ENCODE peak calls at places on chromosomes 1 and 21, in four cellular contexts. T, O, Q and I are unnamed samples.

GRCh38 chr1:85421179-85421578 is 43.8 kb downstream of the DDAH1 start:
- DNase-seq in Q (no peak), T (no peak), O (no peak), I (no peak)

GRCh38 chr1:51093566-51093965 is 8.5 kb upstream of the C1orf185 start:
- DNase-seq in Q (no peak), O (no peak), T (no peak), I (no peak)

GRCh38 chr21:28805885-28806284 is 186.8 kb downstream of the LTN1 start:
- DNase-seq in O (no peak), Q (peak), T (no peak), I (no peak)

GRCh38 chr1:25167269-25168192 is 64.8 kb downstream of the SYF2 start:
- DNase-seq in Q (no peak), T (no peak), O (peak), I (no peak)

GRCh38 chr1:54331091-54331772 is 75.0 kb downstream of the SSBP3 start:
- DNase-seq in O (no peak), Q (no peak), T (peak), I (no peak)

GRCh38 chr1:211206981-211207380 is 52.2 kb upstream of the RCOR3 start:
- DNase-seq in T (no peak), O (no peak), Q (no peak), I (no peak)

GRCh38 chr1:230797376-230798186 is 50.4 kb downstream of the CAPN9 start:
- DNase-seq in Q (peak), T (peak), O (peak), I (peak)

GRCh38 chr1:43373034-43373940 is 5.5 kb upstream of the ELOVL1 start:
- DNase-seq in Q (peak), O (peak), T (no peak), I (no peak)

GRCh38 chr1:151165281-151165737 is 393 bp downstream of the LYSMD1 start:
- DNase-seq in T (no peak), Q (peak), O (peak), I (no peak)

GRCh38 chr1:25245809-25246599 is 1.2 kb downstream of the RSRP1 start:
- DNase-seq in T (peak), Q (no peak), O (peak), I (no peak)

GRCh38 chr1:229987953-229988352 is 79.1 kb upstream of the GALNT2 start:
- DNase-seq in Q (no peak), T (peak), O (no peak), I (no peak)

GRCh38 chr1:85992756-85993155 is 163.8 kb downstream of the COL24A1 start:
- DNase-seq in T (peak), O (peak), Q (peak), I (no peak)

GRCh38 chr21:21383126-21383525 is 384.9 kb downstream of the NCAM2 start:
- DNase-seq in T (no peak), O (no peak), Q (peak), I (no peak)

GRCh38 chr1:207088731-207089626 is at the start of gene C4BPB:
- DNase-seq in T (no peak), O (peak), Q (no peak), I (no peak)

GRCh38 chr1:6445062-6445763 is 20.6 kb downstream of the ESPN start:
- DNase-seq in Q (no peak), O (peak), T (peak), I (no peak)

GRCh38 chr1:232474821-232475220 is 155.1 kb downstream of the SIPA1L2 start:
- DNase-seq in O (no peak), T (no peak), Q (peak), I (no peak)

GRCh38 chr21:29124645-29125044 is 5.8 kb upstream of the MAP3K7CL start:
- DNase-seq in O (no peak), T (no peak), Q (no peak), I (no peak)

GRCh38 chr1:25644962-25645361 is 28.4 kb downstream of the MAN1C1 start:
- DNase-seq in Q (no peak), O (no peak), T (no peak), I (no peak)

GRCh38 chr1:192807968-192808587 is 761 bp upstream of the RGS2 start:
- DNase-seq in O (peak), Q (peak), T (no peak), I (no peak)

GRCh38 chr1:228379666-228380065 is 27.0 kb downstream of the TRIM11 start:
- DNase-seq in T (no peak), O (no peak), Q (no peak), I (no peak)

GRCh38 chr1:246795094-246795671 is 71.0 kb downstream of the SCCPDH start:
- DNase-seq in O (no peak), Q (no peak), T (no peak), I (no peak)

GRCh38 chr21:32307706-32308105 is 9.1 kb downstream of the MRAP start:
- DNase-seq in T (no peak), O (no peak), Q (peak), I (no peak)

GRCh38 chr1:113905435-113905861 is 322 bp downstream of the DCLRE1B start:
- DNase-seq in Q (no peak), O (no peak), T (peak), I (no peak)

DNA sequence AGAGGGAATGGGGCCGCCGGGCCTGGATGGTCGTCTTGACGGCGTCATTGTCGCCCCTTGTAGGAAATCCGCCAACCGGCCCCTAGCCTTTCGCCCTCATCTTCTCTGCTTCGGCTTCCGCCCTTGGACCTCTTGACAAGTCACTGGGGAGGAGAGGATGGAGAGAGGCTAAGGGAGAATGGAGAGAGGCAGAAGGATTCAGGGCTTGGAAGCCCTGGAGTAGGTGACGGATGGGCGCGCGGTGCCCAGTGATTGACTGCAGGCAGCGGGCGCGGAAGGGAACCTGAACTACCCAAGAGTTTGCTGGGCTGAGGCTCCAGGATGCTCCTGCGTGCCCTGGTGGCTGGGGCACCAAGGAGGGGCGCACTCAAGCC is 651 bp downstream of the PDE4B start:
- DNase-seq in O (no peak), Q (no peak), T (no peak), I (no peak)
- H3K4me3 ChIP-seq in O (peak), Q (peak), T (no peak), I (no peak)

GRCh38 chr1:221741971-221742554 is at the start of gene DUSP10:
- DNase-seq in O (peak), Q (peak), T (peak), I (peak)
- TF ChIP-seq CTCF in O (no peak), Q (peak), T (no peak), I (no peak)

GRCh38 chr21:42094811-42095210 is 23.7 kb downstream of the UMODL1 start:
- DNase-seq in Q (no peak), O (no peak), T (no peak), I (no peak)

GRCh38 chr21:42092805-42093590 is 21.9 kb downstream of the UMODL1 start:
- DNase-seq in O (no peak), Q (no peak), T (no peak), I (no peak)

GRCh38 chr21:42091899-42092508 is 20.9 kb downstream of the UMODL1 start:
- DNase-seq in T (no peak), O (no peak), Q (no peak), I (no peak)

GRCh38 chr21:42095581-42095980 is 24.5 kb downstream of the UMODL1 start:
- DNase-seq in O (no peak), T (no peak), Q (no peak), I (no peak)

DNA sequence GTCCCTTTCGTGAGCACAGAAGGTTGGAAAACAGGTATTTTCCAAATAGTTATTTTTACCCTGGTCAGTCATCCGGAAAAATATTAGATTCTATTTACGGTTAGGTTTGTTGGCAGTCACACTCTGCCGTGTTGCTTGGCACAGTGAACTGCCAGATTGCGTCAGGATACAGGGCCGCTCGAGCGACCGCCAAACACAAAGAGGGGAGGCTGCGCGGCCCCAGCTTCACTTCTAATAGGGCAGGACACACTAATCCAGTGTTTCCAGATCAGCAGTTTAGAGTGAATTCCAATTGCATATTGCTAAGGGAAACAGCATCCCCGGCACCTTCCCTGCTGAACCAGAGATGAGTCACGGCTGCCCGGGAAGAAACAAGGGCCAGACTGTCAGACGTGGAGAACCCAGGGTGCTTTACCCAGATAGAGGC is 22.9 kb downstream of the UMODL1 start:
- DNase-seq in O (no peak), T (no peak), Q (peak), I (no peak)
- H3K4me3 ChIP-seq in O (no peak), T (no peak), Q (no peak), I (no peak)

GRCh38 chr1:14919289-14919688 is 234.3 kb upstream of the TMEM51 start:
- DNase-seq in T (no peak), Q (no peak), O (no peak), I (no peak)

GRCh38 chr1:14922942-14923341 is 230.6 kb upstream of the TMEM51 start:
- DNase-seq in Q (no peak), T (no peak), O (no peak), I (no peak)

GRCh38 chr1:14919755-14920154 is 233.8 kb upstream of the TMEM51 start:
- DNase-seq in O (no peak), T (no peak), Q (no peak), I (no peak)

GRCh38 chr1:14923400-14924011 is 230.0 kb upstream of the TMEM51 start:
- DNase-seq in Q (no peak), T (no peak), O (no peak), I (no peak)

GRCh38 chr1:14921057-14921456 is 232.5 kb upstream of the TMEM51 start:
- DNase-seq in Q (peak), O (no peak), T (no peak), I (no peak)
- TF ChIP-seq CTCF in Q (no peak), O (no peak), T (no peak), I (no peak)

DNA sequence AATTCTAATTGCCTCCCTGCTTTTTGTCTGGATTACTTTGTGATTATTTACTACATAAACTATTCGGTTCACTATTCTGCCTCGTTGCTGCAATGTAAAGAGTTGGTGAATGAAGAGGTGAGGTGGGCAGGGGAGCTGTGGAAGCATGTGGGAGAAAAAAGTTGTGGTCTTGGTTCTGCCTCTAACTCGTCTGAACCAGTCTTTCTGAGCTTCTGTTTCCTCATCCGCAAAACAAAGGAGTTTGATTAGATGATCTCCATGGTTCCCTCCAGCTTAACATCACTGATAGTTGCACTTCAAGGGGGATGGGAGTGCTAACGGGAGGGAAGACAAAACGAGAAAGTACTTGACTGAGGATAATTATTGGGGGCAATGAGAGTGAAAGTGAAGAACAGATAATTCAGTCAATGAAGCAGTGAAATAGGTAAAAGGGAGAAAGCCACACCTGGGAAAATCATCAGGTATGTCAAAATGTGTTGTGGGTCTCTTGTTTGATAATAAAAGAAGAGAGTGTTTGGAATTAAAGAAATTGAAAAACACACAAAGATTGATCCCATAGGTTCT is 26.2 kb upstream of the UHMK1 start:
- DNase-seq in T (no peak), O (no peak), Q (no peak), I (no peak)
- H3K4me3 ChIP-seq in T (no peak), O (no peak), Q (no peak), I (no peak)

GRCh38 chr1:169461390-169462001 is 24.2 kb downstream of the SLC19A2 start:
- DNase-seq in Q (no peak), T (no peak), O (no peak), I (no peak)

GRCh38 chr1:169466259-169467230 is 19.2 kb downstream of the SLC19A2 start:
- DNase-seq in Q (peak), O (peak), T (peak), I (no peak)

GRCh38 chr1:169460193-169460833 is 25.4 kb downstream of the SLC19A2 start:
- DNase-seq in Q (peak), O (no peak), T (no peak), I (no peak)

GRCh38 chr1:169457443-169457842 is 28.3 kb downstream of the SLC19A2 start:
- DNase-seq in Q (no peak), O (no peak), T (no peak), I (no peak)

DNA sequence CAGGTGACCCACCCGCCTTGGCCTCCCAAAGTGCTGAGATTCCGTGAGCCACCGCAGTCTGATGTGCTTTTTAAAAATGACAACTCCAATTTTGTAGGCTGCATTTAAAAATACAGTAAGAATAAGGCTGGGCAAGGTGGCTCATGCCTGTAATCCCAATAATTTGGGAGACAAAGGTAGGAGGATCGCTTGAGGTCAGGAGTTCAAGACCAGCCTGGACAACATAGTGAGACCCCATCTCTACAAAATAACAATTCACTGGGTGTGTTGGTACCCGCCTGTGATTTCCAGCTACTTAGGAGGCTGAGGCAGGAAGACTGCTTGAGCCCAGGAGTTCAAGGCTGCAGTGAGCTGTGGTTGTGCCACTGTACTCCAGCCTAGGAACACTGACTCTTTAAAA is 23.4 kb downstream of the SLC19A2 start:
- DNase-seq in O (no peak), T (no peak), Q (no peak), I (no peak)
- TF ChIP-seq CTCF in O (no peak), T (no peak), Q (no peak), I (no peak)

DNA sequence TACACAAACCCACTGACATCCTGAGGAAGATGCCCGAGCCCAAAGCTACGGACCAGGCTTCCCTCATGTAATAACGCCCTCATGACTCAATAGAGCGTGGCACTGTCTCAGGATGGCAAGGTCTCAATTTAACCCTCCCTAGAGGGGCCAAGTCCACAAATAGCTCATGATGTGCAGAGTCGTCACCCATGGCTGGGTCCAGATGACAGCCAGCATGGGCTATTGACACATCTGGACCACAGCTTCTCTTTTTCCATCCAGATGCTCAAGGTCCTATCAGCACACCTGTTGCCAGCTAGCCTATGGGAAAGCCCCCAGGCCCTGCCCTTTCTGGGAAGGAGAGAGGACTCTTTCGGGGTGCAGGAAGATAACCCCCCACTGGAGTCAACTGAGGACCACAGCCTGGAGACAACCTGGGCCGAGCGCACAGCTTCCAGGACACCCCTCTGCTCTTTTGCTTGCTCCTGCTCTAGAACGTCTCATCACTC is 2.8 kb downstream of the LAPTM5 start:
- DNase-seq in Q (no peak), O (no peak), T (peak), I (no peak)
- H3K4me3 ChIP-seq in Q (no peak), O (no peak), T (peak), I (no peak)

GRCh38 chr1:116826818-116827606 is 72.8 kb downstream of the CD2 start:
- DNase-seq in T (no peak), Q (peak), O (peak), I (no peak)

GRCh38 chr1:116827607-116828125 is 73.4 kb downstream of the CD2 start:
- DNase-seq in O (no peak), T (no peak), Q (no peak), I (no peak)

GRCh38 chr1:116824631-116825399 is 70.6 kb downstream of the CD2 start:
- DNase-seq in O (no peak), Q (no peak), T (no peak), I (no peak)

GRCh38 chr1:116825400-116825734 is 71.1 kb downstream of the CD2 start:
- DNase-seq in Q (no peak), T (no peak), O (no peak), I (no peak)

GRCh38 chr1:116825735-116826438 is 71.7 kb downstream of the CD2 start:
- DNase-seq in O (no peak), T (no peak), Q (no peak), I (no peak)
- TF ChIP-seq CTCF in O (no peak), T (no peak), Q (no peak), I (no peak)

DNA sequence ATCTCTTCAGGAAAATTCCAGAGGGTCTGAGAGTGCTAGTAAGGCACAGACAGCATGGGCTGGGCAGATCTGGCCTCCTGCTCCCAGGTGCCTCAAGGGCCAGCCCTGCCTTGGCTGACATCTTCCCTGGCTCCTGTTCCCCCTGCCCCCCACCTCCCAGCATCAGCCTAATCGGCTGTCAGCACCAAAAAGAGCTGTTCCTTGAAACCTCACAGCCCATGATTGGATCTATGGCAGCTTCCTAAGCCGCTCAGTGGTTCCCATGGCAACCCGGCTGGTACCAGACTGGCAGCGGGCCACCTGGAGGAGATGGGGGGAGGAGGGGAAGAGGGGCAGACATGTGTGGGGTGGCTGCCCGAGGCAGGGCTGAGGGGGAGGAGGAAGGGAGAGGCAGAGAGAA is 96.0 kb downstream of the VWA5B1 start:
- DNase-seq in Q (no peak), T (peak), O (no peak), I (no peak)
- H3K4me3 ChIP-seq in Q (no peak), T (no peak), O (no peak), I (no peak)

GRCh38 chr1:242728696-242729095 is 204.2 kb upstream of the PLD5 start:
- DNase-seq in T (no peak), Q (no peak), O (no peak), I (no peak)
- TF ChIP-seq CTCF in T (no peak), Q (no peak), O (no peak), I (no peak)